ENCODE peak calls at places on chromosome 22, in seven cellular contexts. One of them, this sample, is unnamed.

GRCh38 chr22:30121988-30122387 is 41.7 kb downstream of the HORMAD2 start:
- DNase-seq in endodermal cell: no peak
- DNase-seq in CD4-positive, alpha-beta T cell: no peak
- DNase-seq in neural crest cell: no peak
- DNase-seq in mesothelial cell of epicardium: no peak
- DNase-seq in heart left ventricle: no peak
- DNase-seq in Panc1: no peak
- DNase-seq in this sample: no peak

GRCh38 chr22:43831561-43832392 is 19.7 kb upstream of the EFCAB6 start:
- DNase-seq in CD4-positive, alpha-beta T cell: no peak
- DNase-seq in Panc1: no peak
- DNase-seq in mesothelial cell of epicardium: no peak
- DNase-seq in heart left ventricle: no peak
- DNase-seq in neural crest cell: no peak
- DNase-seq in endodermal cell: no peak
- DNase-seq in this sample: no peak

GRCh38 chr22:47837703-47838102 is 1075.3 kb downstream of the TBC1D22A start:
- DNase-seq in mesothelial cell of epicardium: no peak
- DNase-seq in neural crest cell: no peak
- DNase-seq in CD4-positive, alpha-beta T cell: no peak
- DNase-seq in heart left ventricle: no peak
- DNase-seq in endodermal cell: peak
- DNase-seq in Panc1: no peak
- DNase-seq in this sample: no peak

GRCh38 chr22:38572065-38572464 is 2.1 kb upstream of the DMC1 start:
- DNase-seq in endodermal cell: peak
- DNase-seq in mesothelial cell of epicardium: no peak
- DNase-seq in neural crest cell: peak
- DNase-seq in CD4-positive, alpha-beta T cell: no peak
- DNase-seq in heart left ventricle: no peak
- DNase-seq in Panc1: no peak
- DNase-seq in this sample: no peak

GRCh38 chr22:26550498-26551033 is 38.3 kb upstream of the TFIP11 start:
- DNase-seq in mesothelial cell of epicardium: no peak
- DNase-seq in CD4-positive, alpha-beta T cell: no peak
- DNase-seq in endodermal cell: peak
- DNase-seq in heart left ventricle: peak
- DNase-seq in Panc1: no peak
- DNase-seq in neural crest cell: no peak
- DNase-seq in this sample: no peak

GRCh38 chr22:22925795-22926358 is 38.3 kb downstream of the IGLL5 start:
- DNase-seq in neural crest cell: no peak
- DNase-seq in CD4-positive, alpha-beta T cell: no peak
- DNase-seq in heart left ventricle: no peak
- DNase-seq in mesothelial cell of epicardium: no peak
- DNase-seq in endodermal cell: no peak
- DNase-seq in Panc1: no peak
- DNase-seq in this sample: no peak

GRCh38 chr22:34972498-34972897 is 93.5 kb upstream of the ISX start:
- DNase-seq in CD4-positive, alpha-beta T cell: no peak
- DNase-seq in mesothelial cell of epicardium: no peak
- DNase-seq in heart left ventricle: no peak
- DNase-seq in Panc1: no peak
- DNase-seq in neural crest cell: no peak
- DNase-seq in endodermal cell: peak
- DNase-seq in this sample: no peak

GRCh38 chr22:21972293-21972779 is 10.3 kb downstream of the TOP3B start:
- DNase-seq in endodermal cell: peak
- DNase-seq in mesothelial cell of epicardium: no peak
- DNase-seq in neural crest cell: peak
- DNase-seq in heart left ventricle: no peak
- DNase-seq in Panc1: peak
- DNase-seq in CD4-positive, alpha-beta T cell: no peak
- DNase-seq in this sample: no peak

GRCh38 chr22:27046126-27046525 is 388.7 kb downstream of the MIAT start:
- DNase-seq in neural crest cell: no peak
- DNase-seq in mesothelial cell of epicardium: no peak
- DNase-seq in heart left ventricle: no peak
- DNase-seq in CD4-positive, alpha-beta T cell: no peak
- DNase-seq in Panc1: no peak
- DNase-seq in endodermal cell: no peak
- DNase-seq in this sample: no peak

GRCh38 chr22:37454857-37455686 is 27.8 kb upstream of the ELFN2 start:
- DNase-seq in mesothelial cell of epicardium: no peak
- DNase-seq in neural crest cell: no peak
- DNase-seq in heart left ventricle: no peak
- DNase-seq in endodermal cell: peak
- DNase-seq in CD4-positive, alpha-beta T cell: no peak
- DNase-seq in Panc1: no peak
- DNase-seq in this sample: no peak

GRCh38 chr22:38316340-38317236 is 645 bp downstream of the CSNK1E start:
- DNase-seq in mesothelial cell of epicardium: peak
- DNase-seq in neural crest cell: peak
- DNase-seq in CD4-positive, alpha-beta T cell: peak
- DNase-seq in endodermal cell: peak
- DNase-seq in heart left ventricle: peak
- DNase-seq in Panc1: no peak
- DNase-seq in this sample: no peak

GRCh38 chr22:29914991-29915390 is 32.0 kb downstream of the MTMR3 start:
- DNase-seq in heart left ventricle: no peak
- DNase-seq in neural crest cell: no peak
- DNase-seq in mesothelial cell of epicardium: no peak
- DNase-seq in Panc1: no peak
- DNase-seq in CD4-positive, alpha-beta T cell: no peak
- DNase-seq in endodermal cell: no peak
- DNase-seq in this sample: no peak

GRCh38 chr22:30333707-30334087 is 7.0 kb upstream of the TBC1D10A start:
- DNase-seq in CD4-positive, alpha-beta T cell: no peak
- DNase-seq in heart left ventricle: no peak
- DNase-seq in neural crest cell: no peak
- DNase-seq in endodermal cell: no peak
- DNase-seq in Panc1: no peak
- DNase-seq in mesothelial cell of epicardium: no peak
- DNase-seq in this sample: no peak

GRCh38 chr22:44312766-44313165 is at the start of gene SHISAL1:
- DNase-seq in Panc1: no peak
- DNase-seq in endodermal cell: no peak
- DNase-seq in neural crest cell: no peak
- DNase-seq in CD4-positive, alpha-beta T cell: no peak
- DNase-seq in heart left ventricle: no peak
- DNase-seq in mesothelial cell of epicardium: no peak
- DNase-seq in this sample: no peak

GRCh38 chr22:25404923-25405853 is 159.3 kb upstream of the GRK3 start:
- DNase-seq in Panc1: no peak
- DNase-seq in mesothelial cell of epicardium: peak
- DNase-seq in heart left ventricle: peak
- DNase-seq in CD4-positive, alpha-beta T cell: peak
- DNase-seq in neural crest cell: no peak
- DNase-seq in endodermal cell: peak
- DNase-seq in this sample: no peak

GRCh38 chr22:24141586-24141985 is 39.7 kb upstream of the SUSD2 start:
- DNase-seq in endodermal cell: no peak
- DNase-seq in mesothelial cell of epicardium: no peak
- DNase-seq in Panc1: no peak
- DNase-seq in heart left ventricle: no peak
- DNase-seq in CD4-positive, alpha-beta T cell: no peak
- DNase-seq in neural crest cell: no peak
- DNase-seq in this sample: no peak

GRCh38 chr22:39284142-39284980 is 35.1 kb downstream of the RPL3 start:
- DNase-seq in mesothelial cell of epicardium: no peak
- DNase-seq in neural crest cell: no peak
- DNase-seq in heart left ventricle: no peak
- DNase-seq in CD4-positive, alpha-beta T cell: no peak
- DNase-seq in endodermal cell: no peak
- DNase-seq in Panc1: no peak
- DNase-seq in this sample: no peak

GRCh38 chr22:44574057-44574456 is 76.0 kb upstream of the RTL6 start:
- DNase-seq in neural crest cell: no peak
- DNase-seq in mesothelial cell of epicardium: no peak
- DNase-seq in heart left ventricle: no peak
- DNase-seq in CD4-positive, alpha-beta T cell: no peak
- DNase-seq in endodermal cell: no peak
- DNase-seq in Panc1: peak
- DNase-seq in this sample: no peak

GRCh38 chr22:29879738-29880137 is 3.2 kb upstream of the MTMR3 start:
- DNase-seq in endodermal cell: peak
- DNase-seq in neural crest cell: no peak
- DNase-seq in mesothelial cell of epicardium: no peak
- DNase-seq in heart left ventricle: no peak
- DNase-seq in Panc1: no peak
- DNase-seq in CD4-positive, alpha-beta T cell: no peak
- DNase-seq in this sample: no peak

DNA sequence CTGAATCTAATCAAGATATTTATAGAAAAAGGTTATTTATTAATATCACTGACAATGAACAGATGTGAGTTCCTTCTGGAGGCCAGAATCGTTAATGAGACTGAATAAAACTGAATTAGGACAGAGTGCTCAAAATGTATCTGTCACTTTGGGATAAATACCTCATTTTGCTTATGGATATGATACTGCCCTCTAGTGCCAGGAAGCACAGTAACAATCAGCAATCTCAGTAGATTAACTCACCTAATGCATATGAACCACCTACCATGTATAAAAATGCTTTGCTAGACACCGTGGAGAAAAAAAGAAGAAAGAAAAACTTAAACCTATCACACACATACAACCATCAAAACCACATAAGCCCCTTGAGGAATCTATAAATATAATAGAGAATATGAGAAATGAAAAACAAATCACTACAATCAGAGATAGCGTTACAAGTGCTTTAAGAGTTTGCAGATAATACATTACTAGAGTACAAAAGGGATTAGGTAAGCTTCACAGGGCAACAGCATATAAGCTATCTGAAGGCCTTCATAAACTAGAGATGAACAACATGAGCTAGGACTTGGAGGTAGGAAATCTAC is 117.4 kb downstream of the SGSM3 start:
- DNase-seq in Panc1: no peak
- DNase-seq in mesothelial cell of epicardium: no peak
- DNase-seq in CD4-positive, alpha-beta T cell: no peak
- DNase-seq in heart left ventricle: no peak
- DNase-seq in endodermal cell: no peak
- DNase-seq in neural crest cell: no peak
- DNase-seq in this sample: no peak
- TF ChIP-seq CTCF in Panc1: peak
- TF ChIP-seq CTCF in mesothelial cell of epicardium: peak
- TF ChIP-seq CTCF in CD4-positive, alpha-beta T cell: peak
- TF ChIP-seq CTCF in heart left ventricle: peak
- TF ChIP-seq CTCF in endodermal cell: peak
- TF ChIP-seq CTCF in neural crest cell: peak
- TF ChIP-seq CTCF in this sample: peak

GRCh38 chr22:20391222-20391621 is 2.7 kb upstream of the ZNF74 start:
- DNase-seq in neural crest cell: no peak
- DNase-seq in heart left ventricle: no peak
- DNase-seq in CD4-positive, alpha-beta T cell: no peak
- DNase-seq in Panc1: no peak
- DNase-seq in mesothelial cell of epicardium: no peak
- DNase-seq in endodermal cell: peak
- DNase-seq in this sample: no peak

GRCh38 chr22:20392983-20393704 is 807 bp upstream of the ZNF74 start:
- DNase-seq in heart left ventricle: peak
- DNase-seq in CD4-positive, alpha-beta T cell: no peak
- DNase-seq in Panc1: no peak
- DNase-seq in mesothelial cell of epicardium: no peak
- DNase-seq in endodermal cell: peak
- DNase-seq in neural crest cell: no peak
- DNase-seq in this sample: no peak

GRCh38 chr22:20395181-20395896 is 1.4 kb downstream of the ZNF74 start:
- DNase-seq in heart left ventricle: no peak
- DNase-seq in endodermal cell: no peak
- DNase-seq in mesothelial cell of epicardium: no peak
- DNase-seq in neural crest cell: no peak
- DNase-seq in Panc1: no peak
- DNase-seq in CD4-positive, alpha-beta T cell: no peak
- DNase-seq in this sample: no peak

GRCh38 chr22:20395897-20396287 is 1.9 kb downstream of the ZNF74 start:
- DNase-seq in endodermal cell: no peak
- DNase-seq in mesothelial cell of epicardium: no peak
- DNase-seq in neural crest cell: no peak
- DNase-seq in heart left ventricle: no peak
- DNase-seq in Panc1: no peak
- DNase-seq in CD4-positive, alpha-beta T cell: no peak
- DNase-seq in this sample: no peak

GRCh38 chr22:20393705-20394476 is at the start of gene ZNF74:
- DNase-seq in CD4-positive, alpha-beta T cell: peak
- DNase-seq in mesothelial cell of epicardium: peak
- DNase-seq in neural crest cell: peak
- DNase-seq in heart left ventricle: peak
- DNase-seq in Panc1: peak
- DNase-seq in endodermal cell: peak
- DNase-seq in this sample: peak
- TF ChIP-seq CTCF in CD4-positive, alpha-beta T cell: no peak
- TF ChIP-seq CTCF in mesothelial cell of epicardium: no peak
- TF ChIP-seq CTCF in neural crest cell: no peak
- TF ChIP-seq CTCF in heart left ventricle: no peak
- TF ChIP-seq CTCF in Panc1: no peak
- TF ChIP-seq CTCF in endodermal cell: no peak
- TF ChIP-seq CTCF in this sample: no peak

GRCh38 chr22:46738961-46739870 is 1.2 kb upstream of the CERK start:
- DNase-seq in mesothelial cell of epicardium: peak
- DNase-seq in endodermal cell: peak
- DNase-seq in heart left ventricle: peak
- DNase-seq in neural crest cell: no peak
- DNase-seq in CD4-positive, alpha-beta T cell: peak
- DNase-seq in Panc1: peak
- DNase-seq in this sample: no peak
- TF ChIP-seq CTCF in mesothelial cell of epicardium: no peak
- TF ChIP-seq CTCF in endodermal cell: no peak
- TF ChIP-seq CTCF in heart left ventricle: no peak
- TF ChIP-seq CTCF in neural crest cell: no peak
- TF ChIP-seq CTCF in CD4-positive, alpha-beta T cell: peak
- TF ChIP-seq CTCF in Panc1: no peak
- TF ChIP-seq CTCF in this sample: peak

GRCh38 chr22:17366830-17367229 is 2.4 kb upstream of the CECR2 start:
- DNase-seq in heart left ventricle: peak
- DNase-seq in Panc1: no peak
- DNase-seq in neural crest cell: peak
- DNase-seq in mesothelial cell of epicardium: peak
- DNase-seq in endodermal cell: peak
- DNase-seq in CD4-positive, alpha-beta T cell: no peak
- DNase-seq in this sample: no peak
- TF ChIP-seq CTCF in heart left ventricle: peak
- TF ChIP-seq CTCF in Panc1: no peak
- TF ChIP-seq CTCF in neural crest cell: peak
- TF ChIP-seq CTCF in mesothelial cell of epicardium: no peak
- TF ChIP-seq CTCF in endodermal cell: peak
- TF ChIP-seq CTCF in CD4-positive, alpha-beta T cell: no peak
- TF ChIP-seq CTCF in this sample: peak

GRCh38 chr22:20803696-20804324 is 29.9 kb downstream of the SERPIND1 start:
- DNase-seq in mesothelial cell of epicardium: no peak
- DNase-seq in CD4-positive, alpha-beta T cell: peak
- DNase-seq in Panc1: no peak
- DNase-seq in endodermal cell: peak
- DNase-seq in neural crest cell: peak
- DNase-seq in heart left ventricle: no peak
- DNase-seq in this sample: no peak
- TF ChIP-seq CTCF in mesothelial cell of epicardium: no peak
- TF ChIP-seq CTCF in CD4-positive, alpha-beta T cell: peak
- TF ChIP-seq CTCF in Panc1: peak
- TF ChIP-seq CTCF in endodermal cell: peak
- TF ChIP-seq CTCF in neural crest cell: peak
- TF ChIP-seq CTCF in heart left ventricle: peak
- TF ChIP-seq CTCF in this sample: peak

GRCh38 chr22:41367039-41367679 is 14.6 kb upstream of the TEF start:
- DNase-seq in mesothelial cell of epicardium: peak
- DNase-seq in endodermal cell: peak
- DNase-seq in CD4-positive, alpha-beta T cell: no peak
- DNase-seq in heart left ventricle: peak
- DNase-seq in neural crest cell: peak
- DNase-seq in Panc1: no peak
- DNase-seq in this sample: no peak
- TF ChIP-seq CTCF in mesothelial cell of epicardium: no peak
- TF ChIP-seq CTCF in endodermal cell: no peak
- TF ChIP-seq CTCF in CD4-positive, alpha-beta T cell: no peak
- TF ChIP-seq CTCF in heart left ventricle: no peak
- TF ChIP-seq CTCF in neural crest cell: no peak
- TF ChIP-seq CTCF in Panc1: no peak
- TF ChIP-seq CTCF in this sample: no peak